ENCODE peak calls at places on chromosome 15, in five cellular contexts. One of them, this sample, is unnamed.

GRCh38 chr15:45332694-45333093 is 45.6 kb downstream of the GATM start:
- DNase-seq in K562: no peak
- DNase-seq in A549: no peak
- DNase-seq in HepG2: no peak
- DNase-seq in GM12878: no peak
- DNase-seq in this sample: no peak

GRCh38 chr15:97023131-97023844 is 692.8 kb downstream of the NR2F2 start:
- DNase-seq in HepG2: no peak
- DNase-seq in GM12878: no peak
- DNase-seq in K562: no peak
- DNase-seq in A549: no peak
- DNase-seq in this sample: no peak

GRCh38 chr15:98643104-98643503 is 5.2 kb upstream of the IGF1R start:
- DNase-seq in A549: no peak
- DNase-seq in HepG2: no peak
- DNase-seq in GM12878: no peak
- DNase-seq in K562: no peak
- DNase-seq in this sample: no peak

GRCh38 chr15:101059381-101060341 is 140.5 kb downstream of the LRRK1 start:
- DNase-seq in K562: no peak
- DNase-seq in GM12878: no peak
- DNase-seq in A549: no peak
- DNase-seq in HepG2: no peak
- DNase-seq in this sample: no peak

GRCh38 chr15:22942306-22942855 is 37.8 kb downstream of the CYFIP1 start:
- DNase-seq in K562: no peak
- DNase-seq in A549: no peak
- DNase-seq in GM12878: no peak
- DNase-seq in HepG2: no peak
- DNase-seq in this sample: no peak

GRCh38 chr15:94446441-94446840 is 215.1 kb downstream of the MCTP2 start:
- DNase-seq in K562: no peak
- DNase-seq in GM12878: no peak
- DNase-seq in A549: no peak
- DNase-seq in HepG2: no peak
- DNase-seq in this sample: no peak

GRCh38 chr15:43776101-43776717 is 557 bp downstream of the ELL3 start:
- DNase-seq in HepG2: no peak
- DNase-seq in A549: no peak
- DNase-seq in GM12878: peak
- DNase-seq in K562: no peak
- DNase-seq in this sample: peak

GRCh38 chr15:90934256-90934948 is 683 bp upstream of the UNC45A start:
- DNase-seq in GM12878: peak
- DNase-seq in HepG2: peak
- DNase-seq in A549: peak
- DNase-seq in K562: peak
- DNase-seq in this sample: no peak

GRCh38 chr15:32718822-32719716 is 1.3 kb downstream of the GREM1 start:
- DNase-seq in A549: peak
- DNase-seq in K562: no peak
- DNase-seq in GM12878: no peak
- DNase-seq in HepG2: no peak
- DNase-seq in this sample: peak

GRCh38 chr15:32688151-32688639 is 29.6 kb upstream of the GREM1 start:
- DNase-seq in A549: peak
- DNase-seq in GM12878: no peak
- DNase-seq in HepG2: peak
- DNase-seq in K562: no peak
- DNase-seq in this sample: no peak

GRCh38 chr15:92510163-92510882 is 116.6 kb downstream of the ST8SIA2 start:
- DNase-seq in K562: no peak
- DNase-seq in HepG2: no peak
- DNase-seq in GM12878: no peak
- DNase-seq in A549: peak
- DNase-seq in this sample: no peak

GRCh38 chr15:73518180-73518862 is 75.4 kb downstream of the REC114 start:
- DNase-seq in HepG2: no peak
- DNase-seq in K562: no peak
- DNase-seq in GM12878: no peak
- DNase-seq in A549: no peak
- DNase-seq in this sample: peak

GRCh38 chr15:72284781-72285180 is 12.4 kb upstream of the PARP6 start:
- DNase-seq in HepG2: no peak
- DNase-seq in A549: no peak
- DNase-seq in GM12878: no peak
- DNase-seq in K562: no peak
- DNase-seq in this sample: no peak

GRCh38 chr15:67554580-67554979 is 12.1 kb downstream of the MAP2K5 start:
- DNase-seq in A549: no peak
- DNase-seq in GM12878: no peak
- DNase-seq in K562: no peak
- DNase-seq in HepG2: no peak
- DNase-seq in this sample: no peak

GRCh38 chr15:76928231-76928630 is 3.3 kb upstream of the RCN2 start:
- DNase-seq in GM12878: no peak
- DNase-seq in K562: no peak
- DNase-seq in HepG2: no peak
- DNase-seq in A549: no peak
- DNase-seq in this sample: no peak

GRCh38 chr15:88166330-88166993 is 90.1 kb downstream of the NTRK3 start:
- DNase-seq in GM12878: no peak
- DNase-seq in K562: peak
- DNase-seq in HepG2: peak
- DNase-seq in A549: no peak
- DNase-seq in this sample: peak

GRCh38 chr15:81327526-81327925 is 3.6 kb upstream of the STARD5 start:
- DNase-seq in GM12878: no peak
- DNase-seq in K562: no peak
- DNase-seq in HepG2: no peak
- DNase-seq in A549: no peak
- DNase-seq in this sample: no peak

GRCh38 chr15:40238481-40238926 is 359 bp upstream of the PAK6 start:
- DNase-seq in GM12878: no peak
- DNase-seq in HepG2: no peak
- DNase-seq in A549: no peak
- DNase-seq in K562: no peak
- DNase-seq in this sample: peak

GRCh38 chr15:68299436-68299835 is 21.9 kb downstream of the FEM1B start:
- DNase-seq in GM12878: no peak
- DNase-seq in K562: no peak
- DNase-seq in HepG2: no peak
- DNase-seq in A549: no peak
- DNase-seq in this sample: no peak

GRCh38 chr15:77907824-77908751 is 169.4 kb downstream of the TBC1D2B start:
- DNase-seq in GM12878: no peak
- DNase-seq in A549: no peak
- DNase-seq in HepG2: peak
- DNase-seq in K562: peak
- DNase-seq in this sample: no peak

GRCh38 chr15:78216276-78217229 is 17.8 kb downstream of the ACSBG1 start:
- DNase-seq in HepG2: no peak
- DNase-seq in A549: peak
- DNase-seq in K562: no peak
- DNase-seq in GM12878: no peak
- DNase-seq in this sample: no peak

GRCh38 chr15:77417642-77418041 is 2.3 kb downstream of the PEAK1 start:
- DNase-seq in HepG2: no peak
- DNase-seq in A549: no peak
- DNase-seq in K562: no peak
- DNase-seq in GM12878: no peak
- DNase-seq in this sample: no peak

GRCh38 chr15:30033211-30033610 is 49.5 kb upstream of the GOLGA8J start:
- DNase-seq in K562: no peak
- DNase-seq in A549: no peak
- DNase-seq in HepG2: no peak
- DNase-seq in GM12878: no peak
- DNase-seq in this sample: no peak

GRCh38 chr15:35308802-35309201 is 223.7 kb upstream of the NANOGP8 start:
- DNase-seq in A549: peak
- DNase-seq in K562: no peak
- DNase-seq in HepG2: no peak
- DNase-seq in GM12878: no peak
- DNase-seq in this sample: no peak

GRCh38 chr15:28086175-28086703 is 12.9 kb downstream of the OCA2 start:
- DNase-seq in GM12878: peak
- DNase-seq in HepG2: peak
- DNase-seq in A549: peak
- DNase-seq in K562: peak
- DNase-seq in this sample: peak

GRCh38 chr15:42332331-42332730 is 27.0 kb upstream of the CAPN3 start:
- DNase-seq in GM12878: no peak
- DNase-seq in K562: no peak
- DNase-seq in A549: no peak
- DNase-seq in HepG2: no peak
- DNase-seq in this sample: no peak

GRCh38 chr15:95247068-95247984 is 1016.0 kb downstream of the MCTP2 start:
- DNase-seq in A549: peak
- DNase-seq in GM12878: no peak
- DNase-seq in HepG2: peak
- DNase-seq in K562: peak
- DNase-seq in this sample: no peak

GRCh38 chr15:76994001-76994400 is 925 bp upstream of the PSTPIP1 start:
- DNase-seq in K562: no peak
- DNase-seq in A549: peak
- DNase-seq in GM12878: no peak
- DNase-seq in HepG2: no peak
- DNase-seq in this sample: no peak

GRCh38 chr15:75661779-75662140 is 14.0 kb downstream of the SNX33 start:
- DNase-seq in K562: no peak
- DNase-seq in GM12878: no peak
- DNase-seq in HepG2: no peak
- DNase-seq in A549: no peak
- DNase-seq in this sample: no peak

GRCh38 chr15:75662823-75663519 is 15.3 kb downstream of the SNX33 start:
- DNase-seq in K562: no peak
- DNase-seq in A549: no peak
- DNase-seq in GM12878: no peak
- DNase-seq in HepG2: no peak
- DNase-seq in this sample: no peak

GRCh38 chr15:75659928-75660645 is 12.4 kb downstream of the SNX33 start:
- DNase-seq in A549: no peak
- DNase-seq in K562: no peak
- DNase-seq in GM12878: no peak
- DNase-seq in HepG2: no peak
- DNase-seq in this sample: no peak

GRCh38 chr15:75659141-75659771 is 11.5 kb downstream of the SNX33 start:
- DNase-seq in K562: no peak
- DNase-seq in GM12878: no peak
- DNase-seq in A549: no peak
- DNase-seq in HepG2: no peak
- DNase-seq in this sample: no peak

DNA sequence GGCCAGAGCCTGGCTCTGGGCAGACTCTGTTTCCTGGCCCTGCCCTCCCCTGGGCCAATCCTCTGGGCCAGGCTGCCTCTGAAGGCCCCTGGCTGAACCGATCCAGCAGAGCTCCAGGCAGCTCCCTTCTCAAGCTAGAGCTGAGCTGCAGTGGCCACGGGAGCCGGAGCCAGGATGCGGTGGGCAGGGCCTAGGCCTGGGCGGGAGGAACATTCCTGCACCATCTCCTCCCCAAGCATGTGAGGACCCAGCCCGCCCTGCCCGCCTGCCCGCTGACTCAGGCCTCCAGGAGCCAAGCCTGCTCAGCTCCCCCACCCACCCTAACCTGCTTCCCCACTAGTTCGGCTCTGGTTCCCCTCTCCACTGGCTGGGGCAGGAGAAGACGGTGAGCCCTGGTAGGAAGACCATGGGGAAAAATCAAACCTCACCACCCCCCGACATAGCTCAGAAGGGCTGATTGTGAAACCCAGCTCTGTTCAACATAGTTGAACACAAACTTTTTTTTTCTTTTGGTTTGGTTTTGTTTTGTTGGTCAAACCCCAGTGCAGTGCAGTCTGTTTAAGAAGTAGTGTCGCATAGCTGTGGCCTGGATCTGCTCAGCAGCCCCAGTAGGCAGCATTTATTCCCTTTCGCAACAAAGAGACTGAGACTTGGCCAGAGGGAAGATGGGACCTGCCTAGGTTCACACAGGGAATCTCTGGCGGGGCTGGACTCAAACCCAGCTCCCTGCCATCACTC is 13.5 kb downstream of the SNX33 start:
- DNase-seq in K562: no peak
- DNase-seq in GM12878: no peak
- DNase-seq in HepG2: peak
- DNase-seq in A549: peak
- DNase-seq in this sample: peak
- TF ChIP-seq HDAC2 in K562: no peak
- TF ChIP-seq HDAC2 in GM12878: no peak
- TF ChIP-seq HDAC2 in HepG2: no peak
- TF ChIP-seq HDAC2 in A549: no peak
- TF ChIP-seq HDAC2 in this sample: no peak

GRCh38 chr15:62896969-62897486 is 145.5 kb upstream of the TPM1 start:
- DNase-seq in K562: peak
- DNase-seq in A549: peak
- DNase-seq in HepG2: peak
- DNase-seq in GM12878: no peak
- DNase-seq in this sample: no peak
- TF ChIP-seq HDAC2 in K562: no peak
- TF ChIP-seq HDAC2 in A549: no peak
- TF ChIP-seq HDAC2 in HepG2: peak
- TF ChIP-seq HDAC2 in GM12878: no peak
- TF ChIP-seq HDAC2 in this sample: no peak

GRCh38 chr15:83753872-83754493 is 100.1 kb downstream of the ADAMTSL3 start:
- DNase-seq in HepG2: no peak
- DNase-seq in A549: no peak
- DNase-seq in K562: no peak
- DNase-seq in GM12878: no peak
- DNase-seq in this sample: no peak
- TF ChIP-seq HDAC2 in HepG2: no peak
- TF ChIP-seq HDAC2 in A549: no peak
- TF ChIP-seq HDAC2 in K562: no peak
- TF ChIP-seq HDAC2 in GM12878: no peak
- TF ChIP-seq HDAC2 in this sample: no peak

DNA sequence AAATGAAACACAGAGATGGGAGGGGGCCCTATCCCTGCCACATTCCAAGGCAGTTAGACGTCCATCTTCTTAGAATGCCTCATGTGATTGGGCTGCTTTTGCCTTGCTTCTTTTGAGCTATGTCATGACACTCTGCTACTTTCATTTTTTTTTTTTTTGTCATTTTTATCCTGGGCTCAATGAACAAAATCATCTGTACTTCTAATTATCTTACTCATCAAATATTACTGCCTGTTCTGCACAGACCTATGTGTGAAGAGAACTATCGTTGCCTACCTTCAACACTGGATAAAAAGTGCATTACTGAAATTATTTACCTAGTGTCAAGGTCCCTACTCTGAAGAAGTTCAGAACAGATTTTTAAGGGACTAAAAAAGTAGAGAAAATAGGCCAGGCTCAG is 83.8 kb upstream of the FAM98B start:
- DNase-seq in A549: no peak
- DNase-seq in HepG2: no peak
- DNase-seq in GM12878: no peak
- DNase-seq in K562: no peak
- DNase-seq in this sample: no peak
- TF ChIP-seq HDAC2 in A549: no peak
- TF ChIP-seq HDAC2 in HepG2: no peak
- TF ChIP-seq HDAC2 in GM12878: no peak
- TF ChIP-seq HDAC2 in K562: no peak
- TF ChIP-seq HDAC2 in this sample: no peak